ENCODE peak calls at places on chromosomes 11 and 22, in seven cellular contexts. One of them, this sample, is unnamed.

GRCh38 chr22:43550024-43550620 is 138.3 kb downstream of the MPPED1 start:
- DNase-seq in brain microvascular endothelial cell: no peak
- DNase-seq in mammary epithelial cell: no peak
- DNase-seq in fibroblast of lung: no peak
- DNase-seq in right cardiac atrium: no peak
- DNase-seq in astrocyte of the cerebellum: no peak
- DNase-seq in A549: no peak
- DNase-seq in this sample: no peak

GRCh38 chr22:29765905-29766631 is 739 bp downstream of the ZMAT5 start:
- DNase-seq in mammary epithelial cell: no peak
- DNase-seq in astrocyte of the cerebellum: no peak
- DNase-seq in A549: no peak
- DNase-seq in fibroblast of lung: no peak
- DNase-seq in right cardiac atrium: no peak
- DNase-seq in brain microvascular endothelial cell: no peak
- DNase-seq in this sample: no peak

GRCh38 chr11:10540546-10540914 is 457 bp downstream of the RNF141 start:
- DNase-seq in right cardiac atrium: no peak
- DNase-seq in astrocyte of the cerebellum: no peak
- DNase-seq in brain microvascular endothelial cell: peak; percentile 13
- DNase-seq in mammary epithelial cell: peak; percentile 46
- DNase-seq in fibroblast of lung: peak; percentile 57
- DNase-seq in A549: no peak
- DNase-seq in this sample: no peak

GRCh38 chr11:86132667-86133310 is 63.9 kb upstream of the PICALM start:
- DNase-seq in brain microvascular endothelial cell: no peak
- DNase-seq in astrocyte of the cerebellum: no peak
- DNase-seq in fibroblast of lung: no peak
- DNase-seq in right cardiac atrium: no peak
- DNase-seq in A549: no peak
- DNase-seq in mammary epithelial cell: no peak
- DNase-seq in this sample: no peak

GRCh38 chr22:42732071-42732470 is 11.4 kb upstream of the A4GALT start:
- DNase-seq in mammary epithelial cell: no peak
- DNase-seq in fibroblast of lung: no peak
- DNase-seq in right cardiac atrium: no peak
- DNase-seq in brain microvascular endothelial cell: no peak
- DNase-seq in A549: no peak
- DNase-seq in astrocyte of the cerebellum: no peak
- DNase-seq in this sample: no peak

GRCh38 chr11:113773416-113774173 is at the start of gene ZW10:
- DNase-seq in fibroblast of lung: peak; percentile 96
- DNase-seq in mammary epithelial cell: peak; percentile 96
- DNase-seq in right cardiac atrium: peak; percentile 99
- DNase-seq in brain microvascular endothelial cell: peak; percentile 97
- DNase-seq in A549: peak; percentile 94
- DNase-seq in astrocyte of the cerebellum: peak; percentile 97
- DNase-seq in this sample: peak; percentile 91

GRCh38 chr11:42849362-42849761 is 462.4 kb upstream of the API5 start:
- DNase-seq in fibroblast of lung: no peak
- DNase-seq in mammary epithelial cell: no peak
- DNase-seq in astrocyte of the cerebellum: no peak
- DNase-seq in brain microvascular endothelial cell: no peak
- DNase-seq in A549: no peak
- DNase-seq in right cardiac atrium: no peak
- DNase-seq in this sample: no peak

GRCh38 chr22:19213496-19214473 is 35.2 kb upstream of the SLC25A1 start:
- DNase-seq in A549: no peak
- DNase-seq in mammary epithelial cell: no peak
- DNase-seq in brain microvascular endothelial cell: no peak
- DNase-seq in astrocyte of the cerebellum: no peak
- DNase-seq in fibroblast of lung: no peak
- DNase-seq in right cardiac atrium: no peak
- DNase-seq in this sample: peak; percentile 5

GRCh38 chr11:106156290-106156937 is 79.0 kb downstream of the AASDHPPT start:
- DNase-seq in brain microvascular endothelial cell: peak; percentile 67
- DNase-seq in mammary epithelial cell: peak; percentile 58
- DNase-seq in A549: peak; percentile 47
- DNase-seq in fibroblast of lung: peak; percentile 79
- DNase-seq in right cardiac atrium: no peak
- DNase-seq in astrocyte of the cerebellum: peak; percentile 52
- DNase-seq in this sample: peak; percentile 31

GRCh38 chr11:126186708-126187481 is 24.6 kb downstream of the RPUSD4 start:
- DNase-seq in A549: no peak
- DNase-seq in astrocyte of the cerebellum: no peak
- DNase-seq in fibroblast of lung: no peak
- DNase-seq in right cardiac atrium: no peak
- DNase-seq in mammary epithelial cell: no peak
- DNase-seq in brain microvascular endothelial cell: no peak
- DNase-seq in this sample: no peak

GRCh38 chr11:65764434-65764833 is 16.3 kb downstream of the AP5B1 start:
- DNase-seq in mammary epithelial cell: no peak
- DNase-seq in brain microvascular endothelial cell: no peak
- DNase-seq in astrocyte of the cerebellum: no peak
- DNase-seq in A549: no peak
- DNase-seq in fibroblast of lung: no peak
- DNase-seq in right cardiac atrium: no peak
- DNase-seq in this sample: no peak

GRCh38 chr22:42760806-42761565 is 40.3 kb upstream of the A4GALT start:
- DNase-seq in A549: no peak
- DNase-seq in brain microvascular endothelial cell: no peak
- DNase-seq in fibroblast of lung: no peak
- DNase-seq in right cardiac atrium: no peak
- DNase-seq in mammary epithelial cell: no peak
- DNase-seq in astrocyte of the cerebellum: no peak
- DNase-seq in this sample: no peak

GRCh38 chr11:63639195-63639832 is 25.1 kb upstream of the PLAAT3 start:
- DNase-seq in mammary epithelial cell: no peak
- DNase-seq in right cardiac atrium: no peak
- DNase-seq in A549: peak; percentile 26
- DNase-seq in fibroblast of lung: peak; percentile 15
- DNase-seq in brain microvascular endothelial cell: no peak
- DNase-seq in astrocyte of the cerebellum: no peak
- DNase-seq in this sample: no peak

GRCh38 chr22:37484115-37485005 is 1.8 kb downstream of the MFNG start:
- DNase-seq in right cardiac atrium: peak; percentile 89
- DNase-seq in fibroblast of lung: no peak
- DNase-seq in mammary epithelial cell: no peak
- DNase-seq in astrocyte of the cerebellum: no peak
- DNase-seq in brain microvascular endothelial cell: no peak
- DNase-seq in A549: no peak
- DNase-seq in this sample: no peak

GRCh38 chr11:62546244-62546936 is at the start of gene AHNAK:
- DNase-seq in fibroblast of lung: peak; percentile 70
- DNase-seq in brain microvascular endothelial cell: no peak
- DNase-seq in astrocyte of the cerebellum: no peak
- DNase-seq in mammary epithelial cell: peak; percentile 67
- DNase-seq in A549: peak; percentile 77
- DNase-seq in right cardiac atrium: peak; percentile 96
- DNase-seq in this sample: no peak

GRCh38 chr11:62881579-62882427 is 1.1 kb downstream of the SLC3A2 start:
- DNase-seq in brain microvascular endothelial cell: peak; percentile 97
- DNase-seq in right cardiac atrium: peak; percentile 96
- DNase-seq in fibroblast of lung: peak; percentile 95
- DNase-seq in mammary epithelial cell: peak; percentile 96
- DNase-seq in A549: peak; percentile 98
- DNase-seq in astrocyte of the cerebellum: peak; percentile 92
- DNase-seq in this sample: peak; percentile 88

DNA sequence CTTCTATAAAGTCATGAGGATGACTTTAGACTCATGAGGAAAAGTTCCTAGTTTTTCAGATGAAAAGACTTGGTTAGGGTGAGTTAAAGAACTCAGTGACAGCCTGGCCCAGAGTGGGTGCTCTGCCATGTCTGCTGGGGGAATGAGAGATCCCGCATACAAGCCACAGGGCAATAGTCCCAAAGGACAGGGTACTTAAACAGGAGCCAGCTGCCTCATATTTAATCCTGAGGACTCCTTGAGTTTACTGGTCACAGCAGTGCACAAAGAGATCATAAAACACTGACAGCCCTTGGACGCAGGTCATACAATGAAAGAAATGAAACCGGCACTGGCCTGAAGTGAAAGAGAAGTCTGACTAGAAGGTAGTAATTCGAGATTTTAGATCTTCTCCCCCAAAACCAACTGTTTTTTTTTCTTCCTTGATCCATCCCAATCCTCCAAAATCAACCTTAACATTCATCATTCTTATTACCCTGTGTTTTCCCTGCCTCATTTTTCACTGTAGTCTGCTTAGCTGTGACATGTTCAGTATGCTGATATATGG is 299.8 kb upstream of the SYN3 start:
- DNase-seq in astrocyte of the cerebellum: no peak
- DNase-seq in mammary epithelial cell: no peak
- DNase-seq in right cardiac atrium: no peak
- DNase-seq in brain microvascular endothelial cell: no peak
- DNase-seq in A549: no peak
- DNase-seq in fibroblast of lung: no peak
- DNase-seq in this sample: no peak
- H3K4me3 ChIP-seq in astrocyte of the cerebellum: no peak overlapping the region
- H3K4me3 ChIP-seq in mammary epithelial cell: no peak overlapping the region
- H3K4me3 ChIP-seq in right cardiac atrium: no peak overlapping the region
- H3K4me3 ChIP-seq in brain microvascular endothelial cell: no peak overlapping the region
- H3K4me3 ChIP-seq in A549: no peak overlapping the region
- H3K4me3 ChIP-seq in fibroblast of lung: no peak overlapping the region
- H3K4me3 ChIP-seq in this sample: no peak overlapping the region

GRCh38 chr11:19929655-19930054 is 217.0 kb downstream of the NAV2 start:
- DNase-seq in right cardiac atrium: no peak
- DNase-seq in astrocyte of the cerebellum: no peak
- DNase-seq in brain microvascular endothelial cell: peak; percentile 43
- DNase-seq in A549: no peak
- DNase-seq in mammary epithelial cell: no peak
- DNase-seq in fibroblast of lung: peak; percentile 70
- DNase-seq in this sample: no peak

GRCh38 chr11:19931768-19932369 is 219.2 kb downstream of the NAV2 start:
- DNase-seq in astrocyte of the cerebellum: no peak
- DNase-seq in brain microvascular endothelial cell: no peak
- DNase-seq in mammary epithelial cell: no peak
- DNase-seq in right cardiac atrium: no peak
- DNase-seq in A549: no peak
- DNase-seq in fibroblast of lung: no peak
- DNase-seq in this sample: no peak

GRCh38 chr11:19929147-19929546 is 216.5 kb downstream of the NAV2 start:
- DNase-seq in right cardiac atrium: no peak
- DNase-seq in fibroblast of lung: peak; percentile 72
- DNase-seq in A549: no peak
- DNase-seq in astrocyte of the cerebellum: no peak
- DNase-seq in mammary epithelial cell: no peak
- DNase-seq in brain microvascular endothelial cell: peak; percentile 52
- DNase-seq in this sample: no peak

GRCh38 chr11:19933132-19933735 is 220.6 kb downstream of the NAV2 start:
- DNase-seq in fibroblast of lung: no peak
- DNase-seq in mammary epithelial cell: no peak
- DNase-seq in brain microvascular endothelial cell: no peak
- DNase-seq in right cardiac atrium: no peak
- DNase-seq in A549: no peak
- DNase-seq in astrocyte of the cerebellum: no peak
- DNase-seq in this sample: no peak

GRCh38 chr11:19931141-19931767 is 218.6 kb downstream of the NAV2 start:
- DNase-seq in brain microvascular endothelial cell: no peak
- DNase-seq in mammary epithelial cell: no peak
- DNase-seq in right cardiac atrium: no peak
- DNase-seq in fibroblast of lung: peak; percentile 45
- DNase-seq in A549: no peak
- DNase-seq in astrocyte of the cerebellum: no peak
- DNase-seq in this sample: peak; percentile 77
- H3K4me3 ChIP-seq in brain microvascular endothelial cell: no peak overlapping the region
- H3K4me3 ChIP-seq in mammary epithelial cell: no peak overlapping the region
- H3K4me3 ChIP-seq in right cardiac atrium: no peak overlapping the region
- H3K4me3 ChIP-seq in fibroblast of lung: peak overlapping the region; percentile 2
- H3K4me3 ChIP-seq in A549: no peak overlapping the region
- H3K4me3 ChIP-seq in astrocyte of the cerebellum: no peak overlapping the region
- H3K4me3 ChIP-seq in this sample: no peak overlapping the region

GRCh38 chr11:57426439-57426753 is 525 bp downstream of the SLC43A3 start:
- DNase-seq in right cardiac atrium: no peak
- DNase-seq in astrocyte of the cerebellum: no peak
- DNase-seq in brain microvascular endothelial cell: no peak
- DNase-seq in fibroblast of lung: no peak
- DNase-seq in A549: no peak
- DNase-seq in mammary epithelial cell: no peak
- DNase-seq in this sample: no peak

GRCh38 chr11:57424137-57424801 is 2.7 kb downstream of the SLC43A3 start:
- DNase-seq in A549: no peak
- DNase-seq in mammary epithelial cell: no peak
- DNase-seq in right cardiac atrium: no peak
- DNase-seq in brain microvascular endothelial cell: no peak
- DNase-seq in astrocyte of the cerebellum: no peak
- DNase-seq in fibroblast of lung: no peak
- DNase-seq in this sample: no peak

GRCh38 chr11:57424802-57425564 is 1.9 kb downstream of the SLC43A3 start:
- DNase-seq in astrocyte of the cerebellum: peak; percentile 54
- DNase-seq in brain microvascular endothelial cell: peak; percentile 87
- DNase-seq in right cardiac atrium: peak; percentile 81
- DNase-seq in mammary epithelial cell: peak; percentile 81
- DNase-seq in A549: no peak
- DNase-seq in fibroblast of lung: peak; percentile 87
- DNase-seq in this sample: peak; percentile 72

GRCh38 chr11:57426754-57427691 is at the start of gene SLC43A3:
- DNase-seq in fibroblast of lung: peak; percentile 92
- DNase-seq in brain microvascular endothelial cell: peak; percentile 56
- DNase-seq in astrocyte of the cerebellum: peak; percentile 94
- DNase-seq in right cardiac atrium: peak; percentile 92
- DNase-seq in mammary epithelial cell: peak; percentile 93
- DNase-seq in A549: no peak
- DNase-seq in this sample: peak; percentile 46

DNA sequence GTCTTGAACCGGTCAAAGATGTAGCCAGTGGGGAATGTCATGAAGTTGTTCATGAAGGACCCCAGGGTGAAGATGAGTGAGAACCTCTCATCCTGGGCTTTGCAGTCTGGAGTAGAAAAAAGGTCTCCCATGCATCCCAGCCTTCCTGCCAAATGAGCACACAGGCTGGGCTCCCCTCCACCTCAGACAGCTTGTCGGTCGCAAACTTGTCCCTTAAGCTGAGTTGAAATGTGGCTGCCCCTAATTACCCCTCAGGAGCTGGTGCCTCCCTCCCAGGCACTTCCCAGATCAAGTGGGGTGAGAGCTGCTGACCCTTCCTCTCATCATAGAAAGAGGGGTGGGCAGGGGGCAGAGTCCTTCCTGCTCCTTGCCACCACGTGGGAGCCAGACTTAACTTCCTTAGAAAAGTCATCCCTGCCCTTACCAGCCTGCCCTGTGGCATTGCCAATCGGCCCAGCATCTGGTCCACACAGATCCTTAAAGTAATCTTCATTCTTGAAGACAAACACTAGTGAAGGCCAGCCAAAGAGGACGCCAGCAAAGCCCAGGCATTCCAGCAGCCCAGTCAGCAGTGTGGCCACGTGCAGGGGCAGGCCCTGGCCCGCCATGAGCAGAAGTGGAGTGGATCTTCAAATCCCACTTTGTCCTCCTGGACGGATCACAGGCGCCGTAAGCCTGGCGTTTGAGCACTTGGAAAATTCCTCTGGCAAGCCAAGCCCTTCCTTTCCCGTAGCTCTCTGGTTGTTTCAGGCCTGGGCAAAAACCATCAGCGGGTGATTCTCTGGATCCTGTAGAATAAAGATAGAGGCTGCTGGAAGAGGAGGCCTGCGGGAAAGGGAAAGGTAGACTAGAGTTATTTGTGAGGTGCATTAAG is 1.1 kb downstream of the SLC43A3 start:
- DNase-seq in mammary epithelial cell: peak; percentile 36
- DNase-seq in A549: no peak
- DNase-seq in brain microvascular endothelial cell: no peak
- DNase-seq in right cardiac atrium: peak; percentile 89
- DNase-seq in fibroblast of lung: peak; percentile 30
- DNase-seq in astrocyte of the cerebellum: no peak
- DNase-seq in this sample: no peak
- H3K4me3 ChIP-seq in mammary epithelial cell: peak overlapping the region; percentile 58
- H3K4me3 ChIP-seq in A549: no peak overlapping the region
- H3K4me3 ChIP-seq in brain microvascular endothelial cell: peak overlapping the region; percentile 50
- H3K4me3 ChIP-seq in right cardiac atrium: peak overlapping the region; percentile 75
- H3K4me3 ChIP-seq in fibroblast of lung: peak overlapping the region; percentile 74
- H3K4me3 ChIP-seq in astrocyte of the cerebellum: peak overlapping the region; percentile 46
- H3K4me3 ChIP-seq in this sample: peak overlapping the region; percentile 66

GRCh38 chr11:111960916-111961315 is 23.8 kb downstream of the DIXDC1 start:
- DNase-seq in astrocyte of the cerebellum: no peak
- DNase-seq in right cardiac atrium: no peak
- DNase-seq in A549: peak; percentile 18
- DNase-seq in fibroblast of lung: peak; percentile 53
- DNase-seq in mammary epithelial cell: peak; percentile 96
- DNase-seq in brain microvascular endothelial cell: no peak
- DNase-seq in this sample: no peak
- H3K4me3 ChIP-seq in astrocyte of the cerebellum: no peak overlapping the region
- H3K4me3 ChIP-seq in right cardiac atrium: no peak overlapping the region
- H3K4me3 ChIP-seq in A549: no peak overlapping the region
- H3K4me3 ChIP-seq in fibroblast of lung: no peak overlapping the region
- H3K4me3 ChIP-seq in mammary epithelial cell: no peak overlapping the region
- H3K4me3 ChIP-seq in brain microvascular endothelial cell: no peak overlapping the region
- H3K4me3 ChIP-seq in this sample: no peak overlapping the region

This sample was measured in HFF-Myc.